ENCODE peak calls at places on chromosomes 4 and X, in four cellular contexts. A, N, V and I are unnamed samples.

GRCh38 chr4:186104114-186104894 is at the start of gene FAM149A:
- DNase-seq in A (peak), N (peak), V (peak), I (peak)

GRCh38 chr4:53963786-53964185 is 100.6 kb downstream of the CHIC2 start:
- DNase-seq in A (no peak), N (no peak), V (no peak), I (no peak)

GRCh38 chr4:151854731-151855130 is 93.9 kb upstream of the GATB start:
- DNase-seq in A (no peak), N (no peak), V (no peak), I (no peak)

GRCh38 chrX:44958480-44958879 is 85.5 kb downstream of the KDM6A start:
- DNase-seq in A (no peak), N (no peak), V (no peak), I (no peak)

GRCh38 chr4:8051644-8052043 is 107.0 kb downstream of the ABLIM2 start:
- DNase-seq in A (no peak), N (no peak), V (no peak), I (no peak)

GRCh38 chr4:185394568-185395254 is 1.0 kb downstream of the LRP2BP start:
- DNase-seq in A (no peak), N (no peak), V (no peak), I (no peak)

GRCh38 chrX:3345281-3346081 is 971 bp downstream of the MXRA5 start:
- DNase-seq in A (no peak), N (no peak), V (peak), I (no peak)

GRCh38 chr4:142696334-142697122 is 149.6 kb downstream of the INPP4B start:
- DNase-seq in A (no peak), N (no peak), V (no peak), I (no peak)

GRCh38 chrX:63784902-63785692 is at the start of gene ARHGEF9:
- DNase-seq in A (no peak), N (peak), V (peak), I (peak)

GRCh38 chr4:139050436-139050835 is 34.9 kb downstream of the NOCT start:
- DNase-seq in A (no peak), N (no peak), V (no peak), I (no peak)

GRCh38 chr4:139015948-139016451 is 419 bp downstream of the NOCT start:
- DNase-seq in A (peak), N (peak), V (no peak), I (peak)

GRCh38 chrX:57647020-57647419 is 33.0 kb downstream of the NLRP2B start:
- DNase-seq in A (no peak), N (no peak), V (no peak), I (no peak)

GRCh38 chrX:123476636-123477219 is 256.1 kb downstream of the THOC2 start:
- DNase-seq in A (no peak), N (no peak), V (no peak), I (no peak)

GRCh38 chr4:151117371-151117962 is 18.0 kb downstream of the RPS3A start:
- DNase-seq in A (peak), N (peak), V (peak), I (peak)

GRCh38 chrX:3771756-3772155 is 58.3 kb upstream of the PRKX start:
- DNase-seq in A (peak), N (no peak), V (no peak), I (no peak)

GRCh38 chr4:41693629-41694028 is 54.9 kb downstream of the PHOX2B start:
- DNase-seq in A (no peak), N (peak), V (no peak), I (peak)

GRCh38 chr4:158817562-158818370 is 48.9 kb downstream of the FNIP2 start:
- DNase-seq in A (no peak), N (no peak), V (no peak), I (no peak)

GRCh38 chr4:71752383-71753042 is 31.4 kb downstream of the GC start:
- DNase-seq in A (no peak), N (no peak), V (no peak), I (no peak)

GRCh38 chr4:176534566-176534965 is 214.8 kb downstream of the SPCS3 start:
- DNase-seq in A (no peak), N (no peak), V (no peak), I (no peak)

GRCh38 chrX:9885150-9885549 is 82.0 kb upstream of the CLDN34 start:
- DNase-seq in A (peak), N (peak), V (peak), I (peak)

GRCh38 chrX:153739754-153740486 is 15.3 kb downstream of the ABCD1 start:
- DNase-seq in A (no peak), N (no peak), V (no peak), I (no peak)

GRCh38 chrX:2492536-2493218 is 8.1 kb downstream of the DHRSX start:
- DNase-seq in A (no peak), N (no peak), V (no peak), I (peak)

GRCh38 chr4:110681381-110681780 is 58.5 kb upstream of the PITX2 start:
- DNase-seq in A (no peak), N (no peak), V (no peak), I (no peak)

GRCh38 chr4:4248036-4248884 is at the start of gene TMEM128:
- DNase-seq in A (peak), N (peak), V (peak), I (peak)

GRCh38 chr4:173252024-173252935 is 81.9 kb downstream of the HMGB2 start:
- DNase-seq in A (no peak), N (peak), V (peak), I (no peak)

GRCh38 chr4:124631760-124632159 is 80.8 kb downstream of the ANKRD50 start:
- DNase-seq in A (no peak), N (no peak), V (no peak), I (peak)

GRCh38 chr4:106010761-106011160 is 115.5 kb downstream of the NPNT start:
- DNase-seq in A (no peak), N (no peak), V (no peak), I (no peak)

GRCh38 chr4:153962311-153963039 is 173.6 kb upstream of the SFRP2 start:
- DNase-seq in A (no peak), N (no peak), V (no peak), I (no peak)

GRCh38 chrX:40176256-40176978 is 78.7 kb upstream of the BCOR start:
- DNase-seq in A (peak), N (peak), V (peak), I (peak)

GRCh38 chr4:40254961-40255721 is 58.3 kb downstream of the RHOH start:
- DNase-seq in A (no peak), N (no peak), V (no peak), I (no peak)

GRCh38 chr4:77072195-77072753 is 3.5 kb downstream of the CCNI start:
- DNase-seq in A (no peak), N (no peak), V (no peak), I (no peak)

GRCh38 chr4:46648088-46648744 is 258.3 kb upstream of the GABRA2 start:
- DNase-seq in A (no peak), N (peak), V (peak), I (peak)

GRCh38 chr4:139918591-139918990 is 235.4 kb downstream of the MAML3 start:
- DNase-seq in A (no peak), N (no peak), V (no peak), I (no peak)

GRCh38 chrX:136528645-136529315 is 3.2 kb upstream of the VGLL1 start:
- DNase-seq in A (no peak), N (no peak), V (no peak), I (peak)

GRCh38 chr4:22203436-22204011 is 255.0 kb upstream of the KCNIP4 start:
- DNase-seq in A (no peak), N (no peak), V (no peak), I (no peak)

GRCh38 chr4:2878346-2878745 is 34.7 kb downstream of the ADD1 start:
- DNase-seq in A (no peak), N (no peak), V (no peak), I (no peak)

GRCh38 chr4:76799139-76799538 is 98.8 kb downstream of the SOWAHB start:
- DNase-seq in A (no peak), N (no peak), V (no peak), I (no peak)